ENCODE peak calls at places on chromosomes 6 and 20, in nine cellular contexts. One of them, this sample, is unnamed.

GRCh38 chr6:157647261-157647915 is 175.7 kb upstream of the SNX9 start:
- DNase-seq in fibroblast of lung: no peak
- DNase-seq in mesenchymal stem cell: no peak
- DNase-seq in psoas muscle: no peak
- DNase-seq in testis: no peak
- DNase-seq in left ventricle myocardium inferior: no peak
- DNase-seq in lower leg skin: no peak
- DNase-seq in esophagus squamous epithelium: no peak
- DNase-seq in right cardiac atrium: no peak
- DNase-seq in this sample: no peak

GRCh38 chr20:50259705-50260479 is 69.3 kb downstream of the CEBPB start:
- DNase-seq in fibroblast of lung: no peak
- DNase-seq in mesenchymal stem cell: no peak
- DNase-seq in psoas muscle: peak; percentile 76
- DNase-seq in testis: peak; percentile 44
- DNase-seq in left ventricle myocardium inferior: peak; percentile 64
- DNase-seq in lower leg skin: peak; percentile 66
- DNase-seq in esophagus squamous epithelium: no peak
- DNase-seq in right cardiac atrium: peak; percentile 76
- DNase-seq in this sample: no peak

GRCh38 chr6:36786055-36786675 is 53.1 kb downstream of the CPNE5 start:
- DNase-seq in fibroblast of lung: peak; percentile 19
- DNase-seq in mesenchymal stem cell: no peak
- DNase-seq in psoas muscle: no peak
- DNase-seq in testis: no peak
- DNase-seq in left ventricle myocardium inferior: no peak
- DNase-seq in lower leg skin: no peak
- DNase-seq in esophagus squamous epithelium: no peak
- DNase-seq in right cardiac atrium: no peak
- DNase-seq in this sample: no peak

GRCh38 chr20:51354191-51354768 is 188.2 kb downstream of the NFATC2 start:
- DNase-seq in fibroblast of lung: peak; percentile 88
- DNase-seq in mesenchymal stem cell: peak; percentile 42
- DNase-seq in psoas muscle: peak; percentile 30
- DNase-seq in testis: no peak
- DNase-seq in left ventricle myocardium inferior: no peak
- DNase-seq in lower leg skin: no peak
- DNase-seq in esophagus squamous epithelium: no peak
- DNase-seq in right cardiac atrium: no peak
- DNase-seq in this sample: no peak

GRCh38 chr20:14568701-14569100 is 231.3 kb upstream of the FLRT3 start:
- DNase-seq in fibroblast of lung: no peak
- DNase-seq in mesenchymal stem cell: no peak
- DNase-seq in psoas muscle: no peak
- DNase-seq in testis: no peak
- DNase-seq in left ventricle myocardium inferior: no peak
- DNase-seq in lower leg skin: no peak
- DNase-seq in esophagus squamous epithelium: no peak
- DNase-seq in right cardiac atrium: no peak
- DNase-seq in this sample: no peak

GRCh38 chr20:17519606-17520285 is 11.4 kb downstream of the BFSP1 start:
- DNase-seq in fibroblast of lung: no peak
- DNase-seq in mesenchymal stem cell: no peak
- DNase-seq in psoas muscle: no peak
- DNase-seq in testis: no peak
- DNase-seq in left ventricle myocardium inferior: no peak
- DNase-seq in lower leg skin: no peak
- DNase-seq in esophagus squamous epithelium: no peak
- DNase-seq in right cardiac atrium: no peak
- DNase-seq in this sample: no peak

GRCh38 chr6:35736293-35736894 is 438 bp upstream of the ARMC12 start:
- DNase-seq in fibroblast of lung: peak; percentile 25
- DNase-seq in mesenchymal stem cell: peak; percentile 67
- DNase-seq in psoas muscle: peak; percentile 84
- DNase-seq in testis: peak; percentile 81
- DNase-seq in left ventricle myocardium inferior: peak; percentile 78
- DNase-seq in lower leg skin: no peak
- DNase-seq in esophagus squamous epithelium: no peak
- DNase-seq in right cardiac atrium: peak; percentile 65
- DNase-seq in this sample: peak; percentile 88

GRCh38 chr6:4169028-4169789 is 33.8 kb upstream of the ECI2 start:
- DNase-seq in fibroblast of lung: peak; percentile 29
- DNase-seq in mesenchymal stem cell: no peak
- DNase-seq in psoas muscle: no peak
- DNase-seq in testis: no peak
- DNase-seq in left ventricle myocardium inferior: no peak
- DNase-seq in lower leg skin: no peak
- DNase-seq in esophagus squamous epithelium: no peak
- DNase-seq in right cardiac atrium: no peak
- DNase-seq in this sample: no peak

GRCh38 chr6:43986177-43986825 is 141.0 kb downstream of the MRPL14 start:
- DNase-seq in fibroblast of lung: no peak
- DNase-seq in mesenchymal stem cell: no peak
- DNase-seq in psoas muscle: no peak
- DNase-seq in testis: no peak
- DNase-seq in left ventricle myocardium inferior: no peak
- DNase-seq in lower leg skin: no peak
- DNase-seq in esophagus squamous epithelium: no peak
- DNase-seq in right cardiac atrium: no peak
- DNase-seq in this sample: no peak

GRCh38 chr6:43988801-43989200 is 138.5 kb downstream of the MRPL14 start:
- DNase-seq in fibroblast of lung: no peak
- DNase-seq in mesenchymal stem cell: no peak
- DNase-seq in psoas muscle: no peak
- DNase-seq in testis: no peak
- DNase-seq in left ventricle myocardium inferior: no peak
- DNase-seq in lower leg skin: no peak
- DNase-seq in esophagus squamous epithelium: no peak
- DNase-seq in right cardiac atrium: no peak
- DNase-seq in this sample: no peak

GRCh38 chr6:43990275-43990626 is 137.0 kb downstream of the MRPL14 start:
- DNase-seq in fibroblast of lung: peak; percentile 56
- DNase-seq in mesenchymal stem cell: no peak
- DNase-seq in psoas muscle: peak; percentile 86
- DNase-seq in testis: no peak
- DNase-seq in left ventricle myocardium inferior: peak; percentile 54
- DNase-seq in lower leg skin: no peak
- DNase-seq in esophagus squamous epithelium: no peak
- DNase-seq in right cardiac atrium: peak; percentile 36
- DNase-seq in this sample: no peak

GRCh38 chr6:43989556-43990248 is 137.6 kb downstream of the MRPL14 start:
- DNase-seq in fibroblast of lung: no peak
- DNase-seq in mesenchymal stem cell: no peak
- DNase-seq in psoas muscle: peak; percentile 88
- DNase-seq in testis: no peak
- DNase-seq in left ventricle myocardium inferior: peak; percentile 39
- DNase-seq in lower leg skin: no peak
- DNase-seq in esophagus squamous epithelium: no peak
- DNase-seq in right cardiac atrium: no peak
- DNase-seq in this sample: no peak

GRCh38 chr6:43987838-43988439 is 139.3 kb downstream of the MRPL14 start:
- DNase-seq in fibroblast of lung: no peak
- DNase-seq in mesenchymal stem cell: no peak
- DNase-seq in psoas muscle: no peak
- DNase-seq in testis: no peak
- DNase-seq in left ventricle myocardium inferior: no peak
- DNase-seq in lower leg skin: no peak
- DNase-seq in esophagus squamous epithelium: no peak
- DNase-seq in right cardiac atrium: no peak
- DNase-seq in this sample: no peak
- H3K4me3 ChIP-seq in fibroblast of lung: no peak overlapping the region
- H3K4me3 ChIP-seq in mesenchymal stem cell: no peak overlapping the region
- H3K4me3 ChIP-seq in psoas muscle: no peak overlapping the region
- H3K4me3 ChIP-seq in testis: no peak overlapping the region
- H3K4me3 ChIP-seq in left ventricle myocardium inferior: no peak overlapping the region
- H3K4me3 ChIP-seq in lower leg skin: no peak overlapping the region
- H3K4me3 ChIP-seq in esophagus squamous epithelium: no peak overlapping the region
- H3K4me3 ChIP-seq in right cardiac atrium: no peak overlapping the region
- H3K4me3 ChIP-seq in this sample: no peak overlapping the region

DNA sequence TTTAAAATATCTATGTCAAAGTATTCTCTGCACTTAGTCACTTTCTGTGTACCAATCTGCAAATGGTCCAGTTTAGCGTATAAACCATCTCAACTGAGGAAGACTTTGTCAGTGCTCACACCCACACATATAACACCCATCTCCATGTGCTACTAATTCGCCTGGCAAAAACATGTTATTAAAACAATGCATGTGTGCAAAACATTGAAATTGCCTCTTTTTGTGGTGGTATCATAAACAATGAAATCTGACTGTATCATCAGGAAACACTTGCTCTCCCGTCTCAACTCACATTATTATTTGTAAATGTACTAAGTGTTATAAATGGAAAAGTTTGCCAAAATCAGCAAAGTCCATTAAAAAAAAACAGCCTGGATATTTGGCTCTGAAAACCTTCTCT is 105.9 kb upstream of the FOXC1 start:
- DNase-seq in fibroblast of lung: no peak
- DNase-seq in mesenchymal stem cell: no peak
- DNase-seq in psoas muscle: no peak
- DNase-seq in testis: no peak
- DNase-seq in left ventricle myocardium inferior: no peak
- DNase-seq in lower leg skin: no peak
- DNase-seq in esophagus squamous epithelium: no peak
- DNase-seq in right cardiac atrium: no peak
- DNase-seq in this sample: no peak
- H3K4me3 ChIP-seq in fibroblast of lung: no peak overlapping the region
- H3K4me3 ChIP-seq in mesenchymal stem cell: no peak overlapping the region
- H3K4me3 ChIP-seq in psoas muscle: no peak overlapping the region
- H3K4me3 ChIP-seq in testis: no peak overlapping the region
- H3K4me3 ChIP-seq in left ventricle myocardium inferior: no peak overlapping the region
- H3K4me3 ChIP-seq in lower leg skin: no peak overlapping the region
- H3K4me3 ChIP-seq in esophagus squamous epithelium: no peak overlapping the region
- H3K4me3 ChIP-seq in right cardiac atrium: no peak overlapping the region
- H3K4me3 ChIP-seq in this sample: no peak overlapping the region

DNA sequence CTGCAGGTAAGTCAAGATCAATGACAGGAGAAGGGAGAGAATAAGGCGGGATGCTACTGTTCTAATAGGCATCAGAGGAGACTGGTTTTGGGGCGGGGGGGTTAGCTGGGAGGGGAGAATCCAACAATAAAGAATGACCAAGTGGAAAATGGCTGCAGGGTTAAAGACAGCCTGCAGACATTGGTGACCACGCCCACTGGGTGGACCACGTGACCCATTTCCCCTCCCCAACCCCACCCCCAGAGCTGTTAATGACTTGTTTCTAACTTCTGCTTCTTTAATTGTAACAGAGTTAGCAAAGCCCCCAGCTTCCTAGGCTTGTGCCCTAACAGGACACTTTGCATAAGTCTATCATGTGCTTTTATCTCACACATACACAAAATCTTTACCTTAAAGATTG is 344.5 kb downstream of the KIF16B start:
- DNase-seq in fibroblast of lung: no peak
- DNase-seq in mesenchymal stem cell: no peak
- DNase-seq in psoas muscle: no peak
- DNase-seq in testis: peak; percentile 80
- DNase-seq in left ventricle myocardium inferior: no peak
- DNase-seq in lower leg skin: no peak
- DNase-seq in esophagus squamous epithelium: no peak
- DNase-seq in right cardiac atrium: no peak
- DNase-seq in this sample: no peak
- H3K4me3 ChIP-seq in fibroblast of lung: no peak overlapping the region
- H3K4me3 ChIP-seq in mesenchymal stem cell: no peak overlapping the region
- H3K4me3 ChIP-seq in psoas muscle: no peak overlapping the region
- H3K4me3 ChIP-seq in testis: peak overlapping the region; percentile 9
- H3K4me3 ChIP-seq in left ventricle myocardium inferior: no peak overlapping the region
- H3K4me3 ChIP-seq in lower leg skin: no peak overlapping the region
- H3K4me3 ChIP-seq in esophagus squamous epithelium: no peak overlapping the region
- H3K4me3 ChIP-seq in right cardiac atrium: no peak overlapping the region
- H3K4me3 ChIP-seq in this sample: no peak overlapping the region

GRCh38 chr6:128516514-128516898 is 3.9 kb downstream of the PTPRK start:
- DNase-seq in fibroblast of lung: no peak
- DNase-seq in mesenchymal stem cell: peak; percentile 62
- DNase-seq in psoas muscle: no peak
- DNase-seq in testis: no peak
- DNase-seq in left ventricle myocardium inferior: no peak
- DNase-seq in lower leg skin: no peak
- DNase-seq in esophagus squamous epithelium: no peak
- DNase-seq in right cardiac atrium: no peak
- DNase-seq in this sample: no peak
- H3K4me3 ChIP-seq in fibroblast of lung: peak overlapping the region; percentile 21
- H3K4me3 ChIP-seq in mesenchymal stem cell: no peak overlapping the region
- H3K4me3 ChIP-seq in psoas muscle: no peak overlapping the region
- H3K4me3 ChIP-seq in testis: no peak overlapping the region
- H3K4me3 ChIP-seq in left ventricle myocardium inferior: peak overlapping the region; percentile 31
- H3K4me3 ChIP-seq in lower leg skin: no peak overlapping the region
- H3K4me3 ChIP-seq in esophagus squamous epithelium: peak overlapping the region; percentile 3
- H3K4me3 ChIP-seq in right cardiac atrium: no peak overlapping the region
- H3K4me3 ChIP-seq in this sample: no peak overlapping the region

DNA sequence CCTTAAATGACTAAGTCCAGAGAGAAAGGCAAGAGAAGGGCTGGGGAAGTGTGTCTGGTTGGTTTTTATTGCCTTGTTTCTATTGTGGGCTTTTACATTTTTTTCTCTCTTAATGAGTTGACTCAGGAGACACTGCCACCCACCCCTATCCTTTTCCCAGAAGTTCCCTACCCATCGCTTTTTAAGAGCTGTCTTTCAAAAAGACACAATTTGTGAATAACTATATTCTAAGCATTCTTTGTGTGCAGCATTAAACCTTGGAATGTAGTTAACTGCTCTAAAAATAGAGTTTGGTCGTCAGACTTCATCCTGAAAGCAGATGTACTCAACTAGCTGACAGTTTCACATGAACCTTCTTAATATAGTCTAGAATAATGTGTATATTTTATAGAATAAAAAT is 175.0 kb downstream of the ISM1 start:
- DNase-seq in fibroblast of lung: peak; percentile 62
- DNase-seq in mesenchymal stem cell: peak; percentile 30
- DNase-seq in psoas muscle: no peak
- DNase-seq in testis: no peak
- DNase-seq in left ventricle myocardium inferior: no peak
- DNase-seq in lower leg skin: no peak
- DNase-seq in esophagus squamous epithelium: no peak
- DNase-seq in right cardiac atrium: no peak
- DNase-seq in this sample: no peak
- H3K4me3 ChIP-seq in fibroblast of lung: no peak overlapping the region
- H3K4me3 ChIP-seq in mesenchymal stem cell: no peak overlapping the region
- H3K4me3 ChIP-seq in psoas muscle: no peak overlapping the region
- H3K4me3 ChIP-seq in testis: no peak overlapping the region
- H3K4me3 ChIP-seq in left ventricle myocardium inferior: no peak overlapping the region
- H3K4me3 ChIP-seq in lower leg skin: no peak overlapping the region
- H3K4me3 ChIP-seq in esophagus squamous epithelium: no peak overlapping the region
- H3K4me3 ChIP-seq in right cardiac atrium: no peak overlapping the region
- H3K4me3 ChIP-seq in this sample: no peak overlapping the region

This sample was measured in WERI-Rb-1.